ENCODE peak calls at places on chromosomes 5 and 9, in nine cellular contexts. Z is left ventricle myocardium inferior, X is A673, L is cardiac muscle cell, W is Panc1, Y is WERI-Rb-1, F is adrenal gland, A is transverse colon, J is uterus. E is an unnamed sample.

GRCh38 chr5:10364186-10364689 is 10.7 kb downstream of the MARCHF6 start:
- DNase-seq in Z (no peak), X (no peak), L (no peak), W (no peak), Y (no peak), F (no peak), A (no peak), J (no peak), E (no peak)

GRCh38 chr5:159324986-159325385 is 5.3 kb downstream of the IL12B start:
- DNase-seq in Z (no peak), X (no peak), L (no peak), W (no peak), Y (no peak), F (no peak), A (no peak), J (no peak), E (no peak)

GRCh38 chr5:77915346-77915745 is 139.2 kb upstream of the TBCA start:
- DNase-seq in Z (no peak), X (no peak), L (no peak), W (no peak), Y (no peak), F (no peak), A (no peak), J (no peak), E (no peak)

GRCh38 chr5:154274828-154275185 is 84.3 kb downstream of the GALNT10 start:
- DNase-seq in Z (no peak), X (no peak), L (no peak), W (no peak), Y (no peak), F (no peak), A (no peak), J (no peak), E (no peak)

GRCh38 chr5:143258559-143259253 is 144.8 kb downstream of the NR3C1 start:
- DNase-seq in Z (no peak), X (no peak), L (peak; percentile 37), W (no peak), Y (no peak), F (no peak), A (no peak), J (no peak), E (no peak)

GRCh38 chr5:42994285-42995151 is 45.6 kb downstream of the ANXA2R start:
- DNase-seq in Z (peak; percentile 85), X (peak; percentile 96), L (peak; percentile 96), W (no peak), Y (peak; percentile 61), F (peak; percentile 89), A (peak; percentile 91), J (peak; percentile 84), E (peak; percentile 90)

GRCh38 chr9:129102791-129103594 is 7.6 kb downstream of the CRAT start:
- DNase-seq in Z (peak; percentile 34), X (peak; percentile 76), L (peak; percentile 62), W (no peak), Y (peak; percentile 90), F (no peak), A (peak; percentile 52), J (no peak), E (peak; percentile 39)

GRCh38 chr9:38256461-38256860 is 136.0 kb upstream of the ALDH1B1 start:
- DNase-seq in Z (no peak), X (no peak), L (no peak), W (no peak), Y (no peak), F (no peak), A (no peak), J (no peak), E (no peak)

GRCh38 chr5:73250645-73251044 is 77.7 kb downstream of the TMEM174 start:
- DNase-seq in Z (no peak), X (no peak), L (no peak), W (no peak), Y (no peak), F (no peak), A (no peak), J (no peak), E (no peak)

GRCh38 chr5:116377276-116378006 is 197.2 kb downstream of the SEMA6A start:
- DNase-seq in Z (no peak), X (no peak), L (no peak), W (no peak), Y (peak; percentile 19), F (no peak), A (no peak), J (no peak), E (no peak)
- H3K4me3 ChIP-seq in Z (no peak overlapping the region), X (no peak overlapping the region), L (no peak overlapping the region), W (no peak overlapping the region), Y (no peak overlapping the region), F (no peak overlapping the region), A (no peak overlapping the region), J (no peak overlapping the region), E (no peak overlapping the region)

GRCh38 chr9:124040186-124040920 is 28.8 kb downstream of the LHX2 start:
- DNase-seq in Z (no peak), X (no peak), L (peak; percentile 38), W (no peak), Y (peak; percentile 23), F (no peak), A (no peak), J (no peak), E (no peak)

GRCh38 chr9:124037790-124038189 is 26.2 kb downstream of the LHX2 start:
- DNase-seq in Z (no peak), X (no peak), L (no peak), W (no peak), Y (no peak), F (no peak), A (no peak), J (no peak), E (no peak)

GRCh38 chr9:124040935-124041816 is 29.6 kb downstream of the LHX2 start:
- DNase-seq in Z (peak; percentile 62), X (no peak), L (no peak), W (peak; percentile 17), Y (peak; percentile 76), F (peak; percentile 58), A (peak; percentile 58), J (peak; percentile 24), E (peak; percentile 25)

GRCh38 chr9:124038239-124038638 is 26.7 kb downstream of the LHX2 start:
- DNase-seq in Z (no peak), X (no peak), L (peak; percentile 55), W (no peak), Y (no peak), F (no peak), A (no peak), J (no peak), E (no peak)

DNA sequence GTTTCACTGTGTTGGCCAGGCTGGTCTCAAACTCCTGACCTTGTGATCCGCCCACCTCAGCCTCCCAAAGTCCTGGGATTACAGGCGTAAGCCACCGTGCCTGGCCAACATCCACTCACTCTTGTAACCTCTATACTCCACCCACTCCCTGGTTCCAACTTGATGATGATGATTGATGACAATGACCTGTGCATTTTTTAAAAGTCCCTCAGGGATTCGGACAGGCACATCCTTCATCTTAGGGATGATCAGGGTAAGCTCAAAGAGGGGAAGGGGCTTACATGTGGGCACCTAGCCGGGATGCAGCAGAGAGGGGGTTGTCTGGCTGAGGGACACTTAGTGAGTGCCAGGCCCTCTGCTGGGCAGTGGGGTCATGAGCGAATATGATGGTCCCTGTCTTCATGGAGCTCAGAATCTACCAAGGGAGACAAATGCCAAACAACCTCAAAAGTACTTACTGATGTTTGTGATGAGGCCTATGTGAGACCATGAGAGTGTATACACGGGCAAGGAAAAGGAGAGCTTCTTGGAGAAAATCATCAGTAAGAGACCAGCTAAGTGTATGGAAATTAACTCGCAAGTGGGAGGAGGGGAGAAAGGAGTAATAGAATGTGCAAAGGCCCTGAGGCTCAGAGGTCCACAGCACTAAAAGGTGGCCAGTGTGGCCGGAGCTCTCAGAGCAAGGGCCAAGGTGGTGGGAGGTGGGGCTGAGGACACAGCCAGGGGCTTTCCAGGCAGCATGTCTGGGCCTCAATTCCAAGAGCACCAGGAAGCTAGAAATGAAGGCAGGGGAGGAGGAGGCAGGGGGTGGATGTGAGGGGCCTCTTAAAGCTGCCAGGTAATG is 27.4 kb downstream of the LHX2 start:
- DNase-seq in Z (no peak), X (no peak), L (no peak), W (no peak), Y (no peak), F (no peak), A (no peak), J (no peak), E (no peak)
- H3K27me3 ChIP-seq in Z (peaks cover 98% of the 10 kb centered on the region), X (peaks cover 32% of the 10 kb centered on the region), L (peaks cover 95% of the 10 kb centered on the region), W (no peaks in the 10 kb centered on the region), Y (no peaks in the 10 kb centered on the region), F (peaks cover 21% of the 10 kb centered on the region), A (peaks cover 85% of the 10 kb centered on the region), J (no peaks in the 10 kb centered on the region), E (no peaks in the 10 kb centered on the region)

GRCh38 chr5:37005946-37006540 is 129.5 kb downstream of the NIPBL start:
- DNase-seq in Z (no peak), X (peak; percentile 49), L (peak; percentile 55), W (no peak), Y (no peak), F (no peak), A (no peak), J (no peak), E (no peak)

GRCh38 chr5:37002176-37002751 is 125.7 kb downstream of the NIPBL start:
- DNase-seq in Z (no peak), X (no peak), L (no peak), W (no peak), Y (no peak), F (no peak), A (no peak), J (no peak), E (no peak)

DNA sequence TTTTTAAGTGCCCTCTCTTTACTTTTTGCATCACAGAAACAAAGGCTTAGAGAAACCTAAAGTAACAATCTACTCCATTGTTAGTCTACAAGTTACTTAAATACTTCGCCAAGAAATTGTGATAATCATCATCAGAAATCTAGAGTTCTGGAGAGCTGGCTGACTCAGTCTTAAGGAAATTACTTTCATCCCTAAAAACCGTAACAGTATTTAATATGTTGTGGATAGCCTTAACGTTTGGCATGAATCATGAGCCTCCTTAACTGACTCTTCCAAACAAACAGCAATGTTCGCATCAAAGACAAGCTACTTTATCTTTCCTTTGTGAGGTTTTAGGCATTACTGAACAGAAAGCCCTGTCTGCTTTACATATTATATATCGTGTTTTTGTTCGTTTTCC is 128.7 kb downstream of the NIPBL start:
- DNase-seq in Z (no peak), X (no peak), L (peak; percentile 71), W (no peak), Y (no peak), F (no peak), A (no peak), J (no peak), E (no peak)
- H3K36me3 ChIP-seq in Z (peaks cover 83% of the 10 kb centered on the region), X (peaks cover 75% of the 10 kb centered on the region), L (peaks cover 83% of the 10 kb centered on the region), W (peaks cover 58% of the 10 kb centered on the region), Y (peaks cover 60% of the 10 kb centered on the region), F (no peaks in the 10 kb centered on the region), A (no peaks in the 10 kb centered on the region), J (no peaks in the 10 kb centered on the region), E (peaks cover 41% of the 10 kb centered on the region)

DNA sequence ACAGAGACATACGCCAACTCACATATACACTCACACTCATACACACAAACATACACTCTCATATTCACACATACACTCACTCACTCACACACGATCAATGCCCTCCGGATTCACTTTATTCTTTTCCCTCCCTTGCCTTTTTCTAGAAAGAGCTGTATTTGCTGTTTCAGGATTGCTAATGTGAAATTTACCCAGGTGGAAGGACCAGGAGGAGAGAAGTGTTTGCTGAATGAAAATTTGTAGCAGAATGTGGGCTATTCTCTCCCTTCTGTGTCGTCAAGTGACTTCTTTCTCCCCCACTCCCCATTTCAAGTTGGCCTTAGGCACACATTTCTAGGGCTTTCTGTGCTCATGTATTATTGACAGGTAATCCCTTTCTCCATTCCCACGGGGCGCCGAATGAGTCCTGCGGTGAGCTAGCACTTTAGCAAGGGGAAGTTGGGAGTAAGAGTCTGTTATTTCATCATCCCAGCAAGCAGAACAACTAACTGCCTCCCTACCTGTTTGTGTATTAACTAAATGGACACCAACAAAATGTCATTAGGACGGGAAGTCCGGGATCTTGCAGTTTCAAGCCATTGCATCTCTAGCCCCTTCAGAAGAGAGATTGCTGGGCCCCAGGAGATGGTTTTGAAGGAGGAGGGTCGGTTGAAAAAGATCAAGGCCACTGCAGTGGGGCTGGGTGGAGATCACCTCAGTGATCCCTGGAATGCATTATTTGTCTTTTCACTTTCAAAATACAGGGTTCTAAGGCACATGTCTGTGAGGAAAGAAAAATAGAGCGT is 97.1 kb upstream of the TAF11L2 start:
- DNase-seq in Z (no peak), X (no peak), L (no peak), W (no peak), Y (no peak), F (no peak), A (no peak), J (no peak), E (no peak)
- H3K4me3 ChIP-seq in Z (no peak overlapping the region), X (no peak overlapping the region), L (no peak overlapping the region), W (no peak overlapping the region), Y (no peak overlapping the region), F (no peak overlapping the region), A (no peak overlapping the region), J (no peak overlapping the region), E (no peak overlapping the region)

E was measured in MG63.